ENCODE peak calls at places on chromosomes 12 and 14, in seven cellular contexts. T is CD4-positive, alpha-beta memory T cell; G is tibial artery; H is endodermal cell; S is right cardiac atrium; A is effector memory CD4-positive, alpha-beta T cell; I is stomach. Q is an unnamed sample.

GRCh38 chr14:76267322-76268012 is 108.5 kb upstream of the ESRRB start:
- DNase-seq in I (peak), S (peak), T (no peak), G (peak), A (no peak), H (peak), Q (peak)

GRCh38 chr12:51890135-51890464 is 2.2 kb downstream of the ANKRD33 start:
- DNase-seq in H (no peak), I (no peak), A (no peak), S (peak), T (no peak), G (peak), Q (no peak)

GRCh38 chr12:121536058-121536928 is 44.5 kb downstream of the KDM2B start:
- DNase-seq in G (peak), S (peak), H (peak), I (peak), A (peak), T (peak), Q (peak)

GRCh38 chr12:53643232-53643992 is 17.2 kb upstream of the ATF7 start:
- DNase-seq in G (no peak), T (no peak), I (no peak), H (no peak), A (no peak), S (no peak), Q (peak)

GRCh38 chr14:100438678-100439592 is 115.8 kb downstream of the SLC25A47 start:
- DNase-seq in I (peak), T (no peak), A (no peak), G (no peak), S (no peak), H (peak), Q (peak)

GRCh38 chr14:75259946-75260545 is 18.6 kb upstream of the FOS start:
- DNase-seq in S (no peak), H (no peak), T (peak), G (no peak), I (no peak), A (no peak), Q (no peak)

GRCh38 chr12:102120886-102121285 is 903 bp downstream of the PARPBP start:
- DNase-seq in G (no peak), A (no peak), S (no peak), H (peak), I (no peak), T (no peak), Q (no peak)

GRCh38 chr12:47556631-47557030 is 149.2 kb downstream of the RPAP3 start:
- DNase-seq in I (no peak), H (no peak), A (no peak), G (no peak), T (no peak), S (no peak), Q (no peak)

GRCh38 chr12:76307083-76307482 is 41.1 kb downstream of the BBS10 start:
- DNase-seq in A (no peak), T (no peak), I (no peak), S (no peak), H (no peak), G (no peak), Q (no peak)

GRCh38 chr14:54529811-54530210 is 20.1 kb downstream of the CGRRF1 start:
- DNase-seq in I (no peak), H (no peak), S (no peak), A (no peak), G (no peak), T (no peak), Q (no peak)

GRCh38 chr14:54555651-54556050 is 11.3 kb upstream of the SAMD4A start:
- DNase-seq in H (no peak), S (no peak), T (no peak), A (no peak), G (no peak), I (no peak), Q (no peak)

GRCh38 chr14:81323621-81324400 is 76.3 kb downstream of the STON2 start:
- DNase-seq in T (no peak), S (no peak), H (peak), I (peak), A (no peak), G (no peak), Q (peak)

GRCh38 chr14:65926504-65926903 is 514.0 kb downstream of the FUT8 start:
- DNase-seq in H (peak), G (no peak), A (no peak), T (no peak), I (no peak), S (no peak), Q (no peak)

GRCh38 chr12:68350753-68351152 is 18.6 kb upstream of the MDM1 start:
- DNase-seq in G (no peak), I (no peak), S (no peak), T (no peak), A (no peak), H (no peak), Q (no peak)

GRCh38 chr12:21992823-21993222 is 51.6 kb upstream of the ABCC9 start:
- DNase-seq in I (no peak), A (no peak), G (no peak), T (no peak), H (no peak), S (no peak), Q (no peak)

GRCh38 chr14:47389520-47389919 is 285.9 kb downstream of the MDGA2 start:
- DNase-seq in H (peak), G (no peak), S (no peak), T (no peak), A (no peak), I (no peak), Q (no peak)

GRCh38 chr12:10285919-10286318 is 21.8 kb upstream of the KLRD1 start:
- DNase-seq in I (no peak), H (no peak), S (no peak), G (no peak), T (no peak), A (no peak), Q (peak)

GRCh38 chr14:75003250-75004027 is 718 bp downstream of the EIF2B2 start:
- DNase-seq in S (no peak), H (no peak), T (peak), A (no peak), I (no peak), G (no peak), Q (no peak)

DNA sequence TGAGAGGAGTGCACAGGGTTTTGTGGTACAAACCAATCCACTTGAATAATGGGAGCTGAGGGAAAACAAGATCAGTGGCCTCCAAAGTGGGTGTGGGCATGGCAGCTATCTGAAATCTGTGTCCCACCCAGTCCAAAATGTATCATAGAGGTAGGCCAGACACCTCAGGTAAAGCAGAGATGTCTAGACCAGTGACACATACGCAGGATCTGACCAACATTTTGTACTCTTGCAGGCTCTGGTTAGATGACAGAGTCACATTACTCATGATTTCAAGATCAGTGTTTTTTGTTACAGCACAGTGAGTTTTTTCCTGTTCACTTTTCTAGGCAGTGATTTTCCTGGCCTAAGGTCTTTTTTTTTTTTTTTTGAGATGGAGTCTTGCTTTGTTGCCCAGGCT is 211.8 kb downstream of the PCNX1 start:
- DNase-seq in S (no peak), I (no peak), G (no peak), T (no peak), H (no peak), A (no peak), Q (no peak)
- H3K27ac ChIP-seq in S (no peak), I (no peak), G (no peak), T (no peak), H (no peak), A (no peak), Q (no peak)

GRCh38 chr14:59189822-59190368 is 1.4 kb downstream of the DAAM1 start:
- DNase-seq in I (peak), G (peak), A (peak), H (peak), S (peak), T (peak), Q (peak)

GRCh38 chr14:59188461-59189280 is at the start of gene DAAM1:
- DNase-seq in G (peak), S (peak), H (peak), A (peak), T (peak), I (peak), Q (peak)

GRCh38 chr14:59187802-59188460 is 536 bp upstream of the DAAM1 start:
- DNase-seq in I (no peak), G (peak), H (no peak), T (no peak), S (peak), A (peak), Q (peak)

GRCh38 chr14:59189281-59189821 is 884 bp downstream of the DAAM1 start:
- DNase-seq in S (peak), G (peak), T (no peak), I (no peak), H (peak), A (peak), Q (peak)

DNA sequence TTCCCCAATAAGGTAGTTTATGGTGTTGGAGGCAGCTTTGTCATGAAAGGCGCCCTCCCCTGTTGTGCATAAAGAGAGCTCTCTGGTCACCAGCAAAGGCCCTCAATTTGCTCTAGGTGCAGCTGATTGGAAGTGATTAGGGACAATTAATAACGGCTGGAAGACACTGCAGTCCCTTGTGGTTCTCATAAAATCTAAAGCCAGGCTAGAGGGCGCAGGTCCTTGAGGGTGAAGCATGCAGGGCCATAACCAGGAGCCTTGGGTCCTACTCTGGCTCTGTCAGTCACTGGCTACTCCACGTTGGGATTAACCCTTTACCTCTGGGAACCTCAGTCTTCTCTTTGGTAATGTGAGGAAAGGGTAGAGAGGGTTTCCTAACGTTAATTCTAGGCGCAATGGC is 1.9 kb downstream of the DAAM1 start:
- DNase-seq in A (no peak), I (no peak), H (peak), S (peak), G (no peak), T (no peak), Q (no peak)
- H3K27ac ChIP-seq in A (peak), I (no peak), H (peak), S (peak), G (peak), T (peak), Q (peak)

GRCh38 chr14:103820382-103820781 is 27.0 kb downstream of the PPP1R13B start:
- DNase-seq in T (no peak), G (no peak), S (no peak), I (no peak), H (no peak), A (no peak), Q (peak)

GRCh38 chr14:103818870-103819269 is 28.5 kb downstream of the PPP1R13B start:
- DNase-seq in T (no peak), I (no peak), H (no peak), A (no peak), G (no peak), S (no peak), Q (no peak)

GRCh38 chr14:103820908-103821307 is 26.5 kb downstream of the PPP1R13B start:
- DNase-seq in T (no peak), S (no peak), G (no peak), A (no peak), H (no peak), I (no peak), Q (no peak)

GRCh38 chr14:103818422-103818821 is 29.0 kb downstream of the PPP1R13B start:
- DNase-seq in H (no peak), A (no peak), I (no peak), T (no peak), G (no peak), S (no peak), Q (no peak)

GRCh38 chr14:103819503-103820307 is 27.7 kb downstream of the PPP1R13B start:
- DNase-seq in S (peak), H (peak), I (peak), G (peak), A (no peak), T (no peak), Q (peak)
- H3K27ac ChIP-seq in S (peak), H (peak), I (peak), G (no peak), A (no peak), T (no peak), Q (peak)

GRCh38 chr12:106079148-106079738 is 59.5 kb downstream of the NUAK1 start:
- DNase-seq in G (no peak), A (no peak), I (no peak), H (peak), S (no peak), T (no peak), Q (no peak)

GRCh38 chr12:106081606-106082005 is 57.1 kb downstream of the NUAK1 start:
- DNase-seq in A (no peak), T (no peak), S (no peak), I (no peak), H (no peak), G (no peak), Q (no peak)

GRCh38 chr12:106078358-106079025 is 60.3 kb downstream of the NUAK1 start:
- DNase-seq in A (no peak), G (peak), H (peak), T (no peak), I (no peak), S (peak), Q (peak)

GRCh38 chr12:106080786-106081185 is 58.0 kb downstream of the NUAK1 start:
- DNase-seq in S (no peak), A (no peak), G (no peak), T (no peak), H (no peak), I (no peak), Q (no peak)

DNA sequence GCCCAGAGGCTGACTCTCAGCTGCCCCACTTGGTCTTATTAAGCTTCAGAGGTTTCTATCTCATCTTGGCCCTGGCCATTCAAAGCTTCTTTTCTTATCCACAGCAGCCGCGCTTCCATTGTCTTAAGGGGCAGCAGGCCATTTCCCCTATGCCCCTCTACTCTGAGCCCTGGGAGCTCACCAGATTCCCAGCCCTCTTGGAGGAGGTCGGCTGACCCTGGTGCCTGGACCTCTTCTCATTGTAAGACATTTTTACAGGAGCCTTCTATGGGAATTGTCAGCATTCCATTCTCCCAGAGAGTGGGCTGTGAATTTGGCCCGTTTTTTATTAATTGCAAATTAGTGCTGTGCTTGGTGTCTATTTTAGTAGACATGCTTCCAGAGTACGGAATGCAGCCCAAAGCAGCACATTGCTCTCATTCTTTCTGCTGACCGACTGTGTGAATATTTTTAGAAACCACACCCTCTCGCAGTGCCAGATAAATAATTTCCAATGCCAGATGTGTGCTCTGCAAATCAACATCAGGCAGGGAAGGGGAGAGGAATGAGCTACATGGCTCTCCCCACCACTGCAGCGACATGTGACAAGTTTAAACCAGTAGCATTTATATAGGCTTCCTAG is 58.5 kb downstream of the NUAK1 start:
- DNase-seq in T (no peak), I (no peak), A (no peak), G (peak), S (peak), H (peak), Q (no peak)
- H3K27ac ChIP-seq in T (no peak), I (no peak), A (no peak), G (peak), S (peak), H (peak), Q (peak)

GRCh38 chr14:91373591-91374245 is 43.9 kb downstream of the CCDC88C start:
- DNase-seq in H (no peak), S (no peak), I (no peak), A (no peak), G (no peak), T (peak), Q (no peak)

GRCh38 chr14:91376547-91377477 is 40.8 kb downstream of the CCDC88C start:
- DNase-seq in A (no peak), I (no peak), S (no peak), G (no peak), T (no peak), H (peak), Q (no peak)

GRCh38 chr14:91375748-91376452 is 41.7 kb downstream of the CCDC88C start:
- DNase-seq in G (no peak), S (no peak), A (no peak), I (no peak), H (no peak), T (no peak), Q (no peak)

GRCh38 chr14:91374287-91374880 is 43.2 kb downstream of the CCDC88C start:
- DNase-seq in S (no peak), H (peak), A (no peak), T (no peak), G (no peak), I (no peak), Q (no peak)

GRCh38 chr14:91374897-91375747 is 42.5 kb downstream of the CCDC88C start:
- DNase-seq in G (no peak), H (peak), I (peak), T (peak), A (no peak), S (no peak), Q (no peak)
- H3K27ac ChIP-seq in G (no peak), H (peak), I (peak), T (peak), A (peak), S (no peak), Q (no peak)